ENCODE peak calls at places on chromosome 11, in seven cellular contexts. One of them, this sample, is unnamed.

GRCh38 chr11:64870893-64871849 is 7.2 kb downstream of the EHD1 start:
- DNase-seq in lung: no peak
- DNase-seq in testis: no peak
- DNase-seq in AG09309: no peak
- DNase-seq in epithelial cell of esophagus: no peak
- DNase-seq in lower lobe of right lung: no peak
- DNase-seq in adrenal gland: no peak
- DNase-seq in this sample: no peak

GRCh38 chr11:94068764-94069163 is 47.6 kb downstream of the HEPHL1 start:
- DNase-seq in lung: no peak
- DNase-seq in testis: no peak
- DNase-seq in AG09309: no peak
- DNase-seq in epithelial cell of esophagus: peak; percentile 75
- DNase-seq in lower lobe of right lung: no peak
- DNase-seq in adrenal gland: no peak
- DNase-seq in this sample: peak; percentile 78

GRCh38 chr11:106842134-106842533 is 176.1 kb downstream of the GUCY1A2 start:
- DNase-seq in lung: no peak
- DNase-seq in testis: no peak
- DNase-seq in AG09309: no peak
- DNase-seq in epithelial cell of esophagus: no peak
- DNase-seq in lower lobe of right lung: no peak
- DNase-seq in adrenal gland: no peak
- DNase-seq in this sample: no peak

GRCh38 chr11:77131560-77131959 is 3.5 kb downstream of the MYO7A start:
- DNase-seq in lung: no peak
- DNase-seq in testis: peak; percentile 45
- DNase-seq in AG09309: no peak
- DNase-seq in epithelial cell of esophagus: no peak
- DNase-seq in lower lobe of right lung: no peak
- DNase-seq in adrenal gland: no peak
- DNase-seq in this sample: no peak

GRCh38 chr11:66973956-66974585 is 1.0 kb upstream of the C11orf86 start:
- DNase-seq in lung: no peak
- DNase-seq in testis: no peak
- DNase-seq in AG09309: no peak
- DNase-seq in epithelial cell of esophagus: no peak
- DNase-seq in lower lobe of right lung: no peak
- DNase-seq in adrenal gland: no peak
- DNase-seq in this sample: no peak

GRCh38 chr11:27253200-27253599 is 109.8 kb downstream of the CCDC34 start:
- DNase-seq in lung: no peak
- DNase-seq in testis: no peak
- DNase-seq in AG09309: no peak
- DNase-seq in epithelial cell of esophagus: no peak
- DNase-seq in lower lobe of right lung: no peak
- DNase-seq in adrenal gland: no peak
- DNase-seq in this sample: no peak

GRCh38 chr11:94131363-94132115 is 2.9 kb downstream of the PANX1 start:
- DNase-seq in lung: no peak
- DNase-seq in testis: peak; percentile 53
- DNase-seq in AG09309: no peak
- DNase-seq in epithelial cell of esophagus: peak; percentile 77
- DNase-seq in lower lobe of right lung: no peak
- DNase-seq in adrenal gland: peak; percentile 42
- DNase-seq in this sample: peak; percentile 63

GRCh38 chr11:2664886-2665746 is 34.7 kb downstream of the KCNQ1OT1 start:
- DNase-seq in lung: no peak
- DNase-seq in testis: no peak
- DNase-seq in AG09309: no peak
- DNase-seq in epithelial cell of esophagus: no peak
- DNase-seq in lower lobe of right lung: no peak
- DNase-seq in adrenal gland: no peak
- DNase-seq in this sample: no peak

GRCh38 chr11:8989411-8989810 is 14.4 kb downstream of the NRIP3 start:
- DNase-seq in lung: no peak
- DNase-seq in testis: no peak
- DNase-seq in AG09309: peak; percentile 40
- DNase-seq in epithelial cell of esophagus: peak; percentile 17
- DNase-seq in lower lobe of right lung: no peak
- DNase-seq in adrenal gland: no peak
- DNase-seq in this sample: peak; percentile 48

DNA sequence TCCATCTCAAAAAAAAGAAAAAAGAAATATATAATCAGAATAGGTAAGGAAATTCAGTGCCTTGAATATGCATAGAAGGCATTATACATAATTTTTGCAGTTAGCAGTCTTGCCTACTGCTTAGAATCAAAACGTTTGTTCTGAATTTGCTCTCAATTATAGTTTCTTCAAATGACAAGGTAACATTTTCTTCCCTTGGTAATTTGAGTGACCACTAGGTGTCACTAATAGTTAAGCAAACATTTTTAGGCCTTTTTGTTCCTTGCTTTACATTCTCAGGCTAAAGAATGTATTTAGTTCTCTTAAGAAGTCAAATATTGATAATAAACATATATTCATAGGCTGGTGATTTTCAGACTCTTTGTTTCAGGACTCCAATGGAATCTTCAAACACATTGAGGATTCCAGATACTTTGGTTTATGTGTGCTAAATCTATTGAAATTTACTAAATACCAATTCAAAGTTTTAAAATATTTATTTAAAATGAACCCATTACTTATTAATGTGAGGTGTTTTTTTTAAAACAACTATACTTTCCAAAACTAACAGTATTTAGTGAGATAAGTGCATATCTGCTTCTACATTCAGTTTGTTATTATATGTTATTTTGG is 55.0 kb upstream of the DEPDC7 start:
- DNase-seq in lung: no peak
- DNase-seq in testis: no peak
- DNase-seq in AG09309: peak; percentile 20
- DNase-seq in epithelial cell of esophagus: peak; percentile 63
- DNase-seq in lower lobe of right lung: no peak
- DNase-seq in adrenal gland: no peak
- DNase-seq in this sample: peak; percentile 61
- TF ChIP-seq CTCF in lung: peak; percentile 56
- TF ChIP-seq CTCF in testis: no peak
- TF ChIP-seq CTCF in AG09309: peak; percentile 32
- TF ChIP-seq CTCF in epithelial cell of esophagus: peak; percentile 44
- TF ChIP-seq CTCF in lower lobe of right lung: peak; percentile 75
- TF ChIP-seq CTCF in adrenal gland: peak; percentile 63
- TF ChIP-seq CTCF in this sample: peak; percentile 33

GRCh38 chr11:87722756-87723599 is 452.3 kb downstream of the RAB38 start:
- DNase-seq in lung: no peak
- DNase-seq in testis: peak; percentile 71
- DNase-seq in AG09309: peak; percentile 5
- DNase-seq in epithelial cell of esophagus: peak; percentile 55
- DNase-seq in lower lobe of right lung: no peak
- DNase-seq in adrenal gland: no peak
- DNase-seq in this sample: peak; percentile 15

GRCh38 chr11:87724358-87724757 is 450.9 kb downstream of the RAB38 start:
- DNase-seq in lung: no peak
- DNase-seq in testis: no peak
- DNase-seq in AG09309: no peak
- DNase-seq in epithelial cell of esophagus: no peak
- DNase-seq in lower lobe of right lung: no peak
- DNase-seq in adrenal gland: no peak
- DNase-seq in this sample: no peak

DNA sequence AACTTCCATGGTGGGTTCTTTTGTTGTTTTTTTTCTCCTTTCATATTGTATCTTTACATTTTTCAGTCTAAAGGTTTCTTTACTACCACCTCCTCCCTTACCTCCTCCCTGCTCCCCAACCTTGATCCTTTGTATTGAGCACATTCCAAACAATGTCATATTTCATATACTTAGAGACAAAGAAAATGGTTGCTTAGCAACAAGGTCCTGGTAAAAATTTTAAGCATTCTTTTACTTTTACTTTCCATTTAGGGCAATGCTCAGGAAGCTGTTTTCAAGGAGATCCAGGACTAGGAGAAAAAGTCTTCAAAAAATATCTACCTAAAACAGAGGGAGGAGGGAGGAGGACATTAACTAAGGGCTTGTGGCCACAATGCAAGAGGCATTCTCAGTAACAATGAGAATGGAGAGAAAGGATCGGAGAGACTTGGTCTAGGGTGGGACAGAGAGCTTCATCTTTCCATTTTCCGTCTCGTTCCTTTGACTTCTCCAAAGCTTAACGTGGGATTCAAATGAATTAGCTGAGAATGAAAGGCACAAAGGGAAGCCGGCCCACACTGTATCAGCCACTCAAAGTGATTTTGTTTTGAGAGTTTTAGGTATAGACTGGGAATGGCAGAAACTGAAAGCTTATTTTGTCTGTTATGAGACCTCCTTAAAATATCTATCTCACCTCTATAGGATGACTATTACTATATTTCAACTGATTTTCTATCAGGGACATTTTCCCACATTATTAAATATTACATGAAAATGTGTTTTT is 455.8 kb downstream of the RAB38 start:
- DNase-seq in lung: no peak
- DNase-seq in testis: no peak
- DNase-seq in AG09309: no peak
- DNase-seq in epithelial cell of esophagus: no peak
- DNase-seq in lower lobe of right lung: no peak
- DNase-seq in adrenal gland: no peak
- DNase-seq in this sample: no peak
- H3K4me3 ChIP-seq in lung: no peak overlapping the region
- H3K4me3 ChIP-seq in testis: no peak overlapping the region
- H3K4me3 ChIP-seq in AG09309: no peak overlapping the region
- H3K4me3 ChIP-seq in epithelial cell of esophagus: no peak overlapping the region
- H3K4me3 ChIP-seq in lower lobe of right lung: no peak overlapping the region
- H3K4me3 ChIP-seq in adrenal gland: no peak overlapping the region
- H3K4me3 ChIP-seq in this sample: no peak overlapping the region

DNA sequence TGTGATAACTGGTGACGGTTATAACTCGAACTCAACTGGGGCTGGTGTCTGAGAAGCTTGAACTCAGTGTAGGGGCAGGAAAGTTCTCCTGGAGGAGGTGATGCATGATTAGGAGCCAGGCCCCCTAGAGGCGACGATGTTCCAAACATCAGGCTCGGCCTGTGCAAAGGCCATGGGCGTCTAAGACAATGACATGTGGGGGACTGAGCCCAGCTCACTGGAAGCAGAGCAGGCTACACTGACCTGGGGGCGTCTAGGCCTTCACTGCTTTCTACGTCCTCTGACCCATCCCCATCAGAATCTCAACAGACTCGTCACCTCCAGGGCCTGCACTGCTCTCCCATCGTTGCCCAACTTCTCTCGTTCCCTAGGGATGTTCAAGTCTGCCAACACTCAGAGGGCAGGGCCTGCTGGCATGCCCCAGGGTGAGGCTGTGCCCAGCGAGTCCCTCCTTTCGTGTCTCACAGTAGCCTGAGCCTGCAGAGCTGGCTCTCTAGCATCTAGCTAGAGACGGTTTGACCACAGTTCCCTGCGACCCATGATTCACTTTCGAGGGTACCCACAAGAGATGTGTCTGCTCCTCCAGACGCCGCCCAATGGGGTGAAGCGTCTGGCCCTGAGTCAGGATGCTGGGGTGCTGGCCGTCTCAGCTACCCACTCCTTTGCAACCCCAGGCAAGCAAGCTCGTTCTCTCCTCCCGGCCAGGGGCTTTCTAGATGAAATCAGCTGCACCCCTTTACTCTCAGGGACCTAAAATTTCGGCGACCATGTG is 1.1 kb upstream of the ATG16L2 start:
- DNase-seq in lung: peak; percentile 62
- DNase-seq in testis: no peak
- DNase-seq in AG09309: no peak
- DNase-seq in epithelial cell of esophagus: peak; percentile 84
- DNase-seq in lower lobe of right lung: peak; percentile 76
- DNase-seq in adrenal gland: no peak
- DNase-seq in this sample: peak; percentile 72
- TF ChIP-seq CTCF in lung: peak; percentile 38
- TF ChIP-seq CTCF in testis: peak; percentile 19
- TF ChIP-seq CTCF in AG09309: peak; percentile 74
- TF ChIP-seq CTCF in epithelial cell of esophagus: peak; percentile 75
- TF ChIP-seq CTCF in lower lobe of right lung: peak; percentile 59
- TF ChIP-seq CTCF in adrenal gland: peak; percentile 51
- TF ChIP-seq CTCF in this sample: peak; percentile 80

GRCh38 chr11:115613004-115613403 is 108.8 kb upstream of the CADM1 start:
- DNase-seq in lung: no peak
- DNase-seq in testis: no peak
- DNase-seq in AG09309: no peak
- DNase-seq in epithelial cell of esophagus: no peak
- DNase-seq in lower lobe of right lung: no peak
- DNase-seq in adrenal gland: no peak
- DNase-seq in this sample: no peak
- H3K4me3 ChIP-seq in lung: no peak overlapping the region
- H3K4me3 ChIP-seq in testis: no peak overlapping the region
- H3K4me3 ChIP-seq in AG09309: no peak overlapping the region
- H3K4me3 ChIP-seq in epithelial cell of esophagus: no peak overlapping the region
- H3K4me3 ChIP-seq in lower lobe of right lung: no peak overlapping the region
- H3K4me3 ChIP-seq in adrenal gland: no peak overlapping the region
- H3K4me3 ChIP-seq in this sample: no peak overlapping the region

DNA sequence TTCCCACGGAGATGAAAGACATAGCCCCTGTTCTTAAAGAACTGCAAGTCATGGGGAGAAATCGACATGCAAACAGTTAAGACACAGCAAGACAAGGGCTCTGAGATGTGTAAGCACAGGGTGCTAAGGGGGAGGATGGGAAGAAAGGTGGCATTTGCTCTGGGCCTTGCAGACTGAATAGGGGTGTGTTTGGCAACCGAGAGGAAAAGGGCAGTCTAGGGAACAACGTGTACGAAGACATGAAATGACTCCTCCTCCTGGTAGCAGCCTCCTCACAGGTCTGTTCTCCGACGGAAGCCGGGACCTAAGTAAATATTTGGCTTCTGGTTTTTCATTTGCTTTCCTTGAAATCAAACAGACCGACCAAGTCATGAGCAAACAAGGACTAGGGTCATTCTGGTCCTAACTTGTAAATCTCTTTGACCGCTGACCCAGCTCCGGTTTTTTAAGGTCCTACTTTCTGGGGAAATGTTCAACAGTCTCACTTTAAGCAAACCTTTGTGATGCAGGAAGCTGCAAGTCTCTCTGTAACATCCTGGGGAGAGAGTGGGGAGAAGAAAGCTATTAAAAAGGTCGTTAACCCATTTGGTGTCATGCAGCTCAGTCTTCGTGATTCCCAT is 19.7 kb downstream of the NNMT start:
- DNase-seq in lung: peak; percentile 51
- DNase-seq in testis: no peak
- DNase-seq in AG09309: no peak
- DNase-seq in epithelial cell of esophagus: peak; percentile 14
- DNase-seq in lower lobe of right lung: peak; percentile 54
- DNase-seq in adrenal gland: no peak
- DNase-seq in this sample: peak; percentile 42
- TF ChIP-seq CTCF in lung: no peak
- TF ChIP-seq CTCF in testis: no peak
- TF ChIP-seq CTCF in AG09309: no peak
- TF ChIP-seq CTCF in epithelial cell of esophagus: no peak
- TF ChIP-seq CTCF in lower lobe of right lung: no peak
- TF ChIP-seq CTCF in adrenal gland: no peak
- TF ChIP-seq CTCF in this sample: no peak

This sample was measured in bronchial epithelial cell.